ENCODE peak calls at places on chromosomes 13 and 19, in nine cellular contexts. One of them, this sample, is unnamed.

GRCh38 chr19:10334340-10335148 is 1.2 kb upstream of the RAVER1 start:
- DNase-seq in endothelial cell of umbilical vein: peak
- DNase-seq in WERI-Rb-1: peak
- DNase-seq in tibial artery: peak
- DNase-seq in NB4: peak
- DNase-seq in hepatocyte: peak
- DNase-seq in Peyer's patch: peak
- DNase-seq in breast epithelium: peak
- DNase-seq in fibroblast of lung: peak
- DNase-seq in this sample: peak

GRCh38 chr13:66225071-66225470 is 1005.1 kb downstream of the PCDH9 start:
- DNase-seq in endothelial cell of umbilical vein: no peak
- DNase-seq in NB4: peak
- DNase-seq in fibroblast of lung: no peak
- DNase-seq in tibial artery: no peak
- DNase-seq in hepatocyte: no peak
- DNase-seq in breast epithelium: no peak
- DNase-seq in WERI-Rb-1: no peak
- DNase-seq in Peyer's patch: no peak
- DNase-seq in this sample: no peak

GRCh38 chr13:23289917-23290357 is 109.2 kb downstream of the SGCG start:
- DNase-seq in WERI-Rb-1: no peak
- DNase-seq in breast epithelium: no peak
- DNase-seq in tibial artery: no peak
- DNase-seq in hepatocyte: peak
- DNase-seq in Peyer's patch: no peak
- DNase-seq in endothelial cell of umbilical vein: no peak
- DNase-seq in fibroblast of lung: peak
- DNase-seq in NB4: no peak
- DNase-seq in this sample: peak

GRCh38 chr19:32674153-32674958 is 624 bp downstream of the ANKRD27 start:
- DNase-seq in Peyer's patch: no peak
- DNase-seq in fibroblast of lung: no peak
- DNase-seq in NB4: peak
- DNase-seq in endothelial cell of umbilical vein: peak
- DNase-seq in WERI-Rb-1: no peak
- DNase-seq in hepatocyte: no peak
- DNase-seq in tibial artery: no peak
- DNase-seq in breast epithelium: no peak
- DNase-seq in this sample: no peak

GRCh38 chr13:42478531-42479156 is 95.3 kb upstream of the TNFSF11 start:
- DNase-seq in hepatocyte: peak
- DNase-seq in WERI-Rb-1: no peak
- DNase-seq in fibroblast of lung: peak
- DNase-seq in Peyer's patch: no peak
- DNase-seq in endothelial cell of umbilical vein: peak
- DNase-seq in NB4: peak
- DNase-seq in tibial artery: no peak
- DNase-seq in breast epithelium: no peak
- DNase-seq in this sample: peak

GRCh38 chr13:54194233-54195024 is 1165.8 kb downstream of the OLFM4 start:
- DNase-seq in hepatocyte: no peak
- DNase-seq in endothelial cell of umbilical vein: no peak
- DNase-seq in WERI-Rb-1: no peak
- DNase-seq in tibial artery: no peak
- DNase-seq in breast epithelium: no peak
- DNase-seq in NB4: no peak
- DNase-seq in fibroblast of lung: no peak
- DNase-seq in Peyer's patch: no peak
- DNase-seq in this sample: no peak

GRCh38 chr19:10238172-10238783 is 7.1 kb upstream of the S1PR2 start:
- DNase-seq in hepatocyte: peak
- DNase-seq in fibroblast of lung: peak
- DNase-seq in NB4: peak
- DNase-seq in breast epithelium: no peak
- DNase-seq in tibial artery: peak
- DNase-seq in WERI-Rb-1: no peak
- DNase-seq in endothelial cell of umbilical vein: no peak
- DNase-seq in Peyer's patch: no peak
- DNase-seq in this sample: peak

GRCh38 chr19:30857388-30857787 is 485.2 kb downstream of the ZNF536 start:
- DNase-seq in hepatocyte: no peak
- DNase-seq in endothelial cell of umbilical vein: no peak
- DNase-seq in WERI-Rb-1: no peak
- DNase-seq in NB4: no peak
- DNase-seq in Peyer's patch: no peak
- DNase-seq in breast epithelium: no peak
- DNase-seq in fibroblast of lung: no peak
- DNase-seq in tibial artery: no peak
- DNase-seq in this sample: no peak

GRCh38 chr19:40831502-40832430 is 18.5 kb downstream of the CYP2A6 start:
- DNase-seq in endothelial cell of umbilical vein: no peak
- DNase-seq in Peyer's patch: no peak
- DNase-seq in hepatocyte: peak
- DNase-seq in fibroblast of lung: peak
- DNase-seq in breast epithelium: no peak
- DNase-seq in WERI-Rb-1: no peak
- DNase-seq in NB4: peak
- DNase-seq in tibial artery: no peak
- DNase-seq in this sample: peak

GRCh38 chr19:35088514-35088913 is 27.1 kb upstream of the FXYD3 start:
- DNase-seq in hepatocyte: peak
- DNase-seq in NB4: peak
- DNase-seq in Peyer's patch: no peak
- DNase-seq in WERI-Rb-1: no peak
- DNase-seq in endothelial cell of umbilical vein: no peak
- DNase-seq in tibial artery: no peak
- DNase-seq in fibroblast of lung: peak
- DNase-seq in breast epithelium: no peak
- DNase-seq in this sample: peak

GRCh38 chr19:3094638-3095374 is 644 bp downstream of the GNA11 start:
- DNase-seq in fibroblast of lung: peak
- DNase-seq in breast epithelium: no peak
- DNase-seq in endothelial cell of umbilical vein: no peak
- DNase-seq in WERI-Rb-1: no peak
- DNase-seq in tibial artery: no peak
- DNase-seq in hepatocyte: peak
- DNase-seq in NB4: peak
- DNase-seq in Peyer's patch: no peak
- DNase-seq in this sample: peak

GRCh38 chr13:51675877-51676276 is 91.6 kb downstream of the WDFY2 start:
- DNase-seq in fibroblast of lung: no peak
- DNase-seq in tibial artery: no peak
- DNase-seq in hepatocyte: no peak
- DNase-seq in breast epithelium: no peak
- DNase-seq in WERI-Rb-1: no peak
- DNase-seq in NB4: no peak
- DNase-seq in endothelial cell of umbilical vein: no peak
- DNase-seq in Peyer's patch: no peak
- DNase-seq in this sample: no peak

GRCh38 chr13:99267927-99268326 is 9.7 kb upstream of the GPR18 start:
- DNase-seq in breast epithelium: no peak
- DNase-seq in endothelial cell of umbilical vein: no peak
- DNase-seq in hepatocyte: no peak
- DNase-seq in WERI-Rb-1: no peak
- DNase-seq in NB4: no peak
- DNase-seq in tibial artery: no peak
- DNase-seq in fibroblast of lung: no peak
- DNase-seq in Peyer's patch: no peak
- DNase-seq in this sample: no peak

GRCh38 chr13:85503797-85504196 is 295.4 kb downstream of the SLITRK6 start:
- DNase-seq in WERI-Rb-1: no peak
- DNase-seq in fibroblast of lung: no peak
- DNase-seq in Peyer's patch: no peak
- DNase-seq in endothelial cell of umbilical vein: no peak
- DNase-seq in hepatocyte: no peak
- DNase-seq in NB4: no peak
- DNase-seq in breast epithelium: no peak
- DNase-seq in tibial artery: no peak
- DNase-seq in this sample: peak

GRCh38 chr19:40609561-40610395 is 8.6 kb downstream of the LTBP4 start:
- DNase-seq in NB4: peak
- DNase-seq in endothelial cell of umbilical vein: peak
- DNase-seq in hepatocyte: peak
- DNase-seq in tibial artery: peak
- DNase-seq in fibroblast of lung: no peak
- DNase-seq in breast epithelium: peak
- DNase-seq in Peyer's patch: peak
- DNase-seq in WERI-Rb-1: no peak
- DNase-seq in this sample: peak

GRCh38 chr13:51225034-51225433 is 2.8 kb downstream of the FAM124A start:
- DNase-seq in endothelial cell of umbilical vein: no peak
- DNase-seq in breast epithelium: no peak
- DNase-seq in hepatocyte: no peak
- DNase-seq in fibroblast of lung: no peak
- DNase-seq in Peyer's patch: no peak
- DNase-seq in NB4: peak
- DNase-seq in tibial artery: no peak
- DNase-seq in WERI-Rb-1: no peak
- DNase-seq in this sample: peak

GRCh38 chr19:35845215-35846037 is 6.9 kb downstream of the NPHS1 start:
- DNase-seq in breast epithelium: no peak
- DNase-seq in NB4: no peak
- DNase-seq in WERI-Rb-1: no peak
- DNase-seq in hepatocyte: peak
- DNase-seq in endothelial cell of umbilical vein: no peak
- DNase-seq in fibroblast of lung: no peak
- DNase-seq in tibial artery: no peak
- DNase-seq in Peyer's patch: no peak
- DNase-seq in this sample: peak

GRCh38 chr19:10112037-10112751 is 701 bp downstream of the P2RY11 start:
- DNase-seq in NB4: peak
- DNase-seq in fibroblast of lung: no peak
- DNase-seq in breast epithelium: no peak
- DNase-seq in Peyer's patch: peak
- DNase-seq in tibial artery: no peak
- DNase-seq in WERI-Rb-1: no peak
- DNase-seq in endothelial cell of umbilical vein: no peak
- DNase-seq in hepatocyte: no peak
- DNase-seq in this sample: no peak

GRCh38 chr13:50334092-50334778 is 319.0 kb downstream of the KCNRG start:
- DNase-seq in endothelial cell of umbilical vein: peak
- DNase-seq in NB4: peak
- DNase-seq in hepatocyte: peak
- DNase-seq in tibial artery: no peak
- DNase-seq in Peyer's patch: no peak
- DNase-seq in breast epithelium: no peak
- DNase-seq in fibroblast of lung: no peak
- DNase-seq in WERI-Rb-1: no peak
- DNase-seq in this sample: no peak

GRCh38 chr19:51552996-51553725 is 17.9 kb upstream of the ZNF175 start:
- DNase-seq in breast epithelium: no peak
- DNase-seq in NB4: peak
- DNase-seq in fibroblast of lung: peak
- DNase-seq in tibial artery: peak
- DNase-seq in hepatocyte: peak
- DNase-seq in WERI-Rb-1: no peak
- DNase-seq in Peyer's patch: no peak
- DNase-seq in endothelial cell of umbilical vein: peak
- DNase-seq in this sample: peak

GRCh38 chr19:49691243-49692101 is 556 bp downstream of the CPT1C start:
- DNase-seq in tibial artery: peak
- DNase-seq in Peyer's patch: peak
- DNase-seq in breast epithelium: no peak
- DNase-seq in NB4: peak
- DNase-seq in fibroblast of lung: peak
- DNase-seq in WERI-Rb-1: peak
- DNase-seq in endothelial cell of umbilical vein: peak
- DNase-seq in hepatocyte: peak
- DNase-seq in this sample: peak

DNA sequence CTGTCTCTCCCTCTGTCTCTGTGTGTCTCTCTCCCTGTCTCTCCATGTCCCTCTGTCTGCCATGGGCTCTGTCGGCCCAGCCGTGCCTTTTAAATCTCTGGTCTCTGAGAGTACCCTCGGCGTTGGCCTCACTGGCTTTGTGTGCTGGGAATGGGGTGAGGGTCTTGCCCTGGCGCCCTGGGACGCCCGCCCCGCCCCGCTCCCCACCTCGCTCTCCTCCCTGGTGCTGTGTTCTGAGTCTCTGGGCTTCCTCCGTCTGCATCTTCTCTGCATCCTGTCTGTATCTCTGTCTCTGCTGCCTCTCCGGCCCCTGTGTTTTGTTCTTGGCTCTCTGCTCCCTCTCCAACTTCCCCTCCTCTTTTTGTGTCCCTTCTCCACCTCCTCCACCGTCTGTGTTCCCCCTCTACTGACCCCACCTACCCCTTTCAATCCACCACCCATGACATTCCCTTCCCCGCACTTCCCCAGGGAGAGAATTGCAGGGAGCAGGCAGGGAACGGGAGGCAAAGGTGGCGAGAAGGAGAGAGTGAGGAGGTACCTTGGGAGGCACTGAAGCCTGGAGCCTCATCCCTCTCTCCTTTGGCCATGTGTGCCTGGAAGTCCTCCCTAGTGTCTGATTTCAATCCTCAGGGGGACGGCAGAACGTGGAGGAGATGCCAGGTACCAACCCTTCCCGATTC is 4.0 kb upstream of the MEIS3 start:
- DNase-seq in hepatocyte: no peak
- DNase-seq in Peyer's patch: no peak
- DNase-seq in fibroblast of lung: no peak
- DNase-seq in NB4: no peak
- DNase-seq in breast epithelium: no peak
- DNase-seq in WERI-Rb-1: no peak
- DNase-seq in tibial artery: no peak
- DNase-seq in endothelial cell of umbilical vein: no peak
- DNase-seq in this sample: no peak
- H3K4me3 ChIP-seq in hepatocyte: no peak
- H3K4me3 ChIP-seq in Peyer's patch: no peak
- H3K4me3 ChIP-seq in fibroblast of lung: no peak
- H3K4me3 ChIP-seq in NB4: no peak
- H3K4me3 ChIP-seq in breast epithelium: no peak
- H3K4me3 ChIP-seq in WERI-Rb-1: no peak
- H3K4me3 ChIP-seq in tibial artery: no peak
- H3K4me3 ChIP-seq in endothelial cell of umbilical vein: no peak
- H3K4me3 ChIP-seq in this sample: no peak

GRCh38 chr13:46894534-46894906 is 2.3 kb downstream of the HTR2A start:
- DNase-seq in endothelial cell of umbilical vein: no peak
- DNase-seq in tibial artery: no peak
- DNase-seq in hepatocyte: no peak
- DNase-seq in Peyer's patch: no peak
- DNase-seq in NB4: no peak
- DNase-seq in WERI-Rb-1: no peak
- DNase-seq in breast epithelium: no peak
- DNase-seq in fibroblast of lung: no peak
- DNase-seq in this sample: peak
- H3K4me3 ChIP-seq in endothelial cell of umbilical vein: no peak
- H3K4me3 ChIP-seq in tibial artery: peak
- H3K4me3 ChIP-seq in hepatocyte: no peak
- H3K4me3 ChIP-seq in Peyer's patch: peak
- H3K4me3 ChIP-seq in NB4: no peak
- H3K4me3 ChIP-seq in WERI-Rb-1: peak
- H3K4me3 ChIP-seq in breast epithelium: peak
- H3K4me3 ChIP-seq in fibroblast of lung: peak
- H3K4me3 ChIP-seq in this sample: peak

GRCh38 chr13:95546919-95547318 is 5.6 kb upstream of the CLDN10 start:
- DNase-seq in WERI-Rb-1: no peak
- DNase-seq in hepatocyte: no peak
- DNase-seq in fibroblast of lung: no peak
- DNase-seq in Peyer's patch: no peak
- DNase-seq in breast epithelium: no peak
- DNase-seq in NB4: no peak
- DNase-seq in tibial artery: no peak
- DNase-seq in endothelial cell of umbilical vein: no peak
- DNase-seq in this sample: no peak
- H3K4me3 ChIP-seq in WERI-Rb-1: no peak
- H3K4me3 ChIP-seq in hepatocyte: no peak
- H3K4me3 ChIP-seq in fibroblast of lung: no peak
- H3K4me3 ChIP-seq in Peyer's patch: no peak
- H3K4me3 ChIP-seq in breast epithelium: no peak
- H3K4me3 ChIP-seq in NB4: no peak
- H3K4me3 ChIP-seq in tibial artery: no peak
- H3K4me3 ChIP-seq in endothelial cell of umbilical vein: no peak
- H3K4me3 ChIP-seq in this sample: no peak

GRCh38 chr13:25807562-25807961 is 244.3 kb downstream of the SHISA2 start:
- DNase-seq in tibial artery: no peak
- DNase-seq in NB4: no peak
- DNase-seq in endothelial cell of umbilical vein: no peak
- DNase-seq in breast epithelium: no peak
- DNase-seq in WERI-Rb-1: no peak
- DNase-seq in fibroblast of lung: no peak
- DNase-seq in hepatocyte: no peak
- DNase-seq in Peyer's patch: no peak
- DNase-seq in this sample: no peak
- H3K4me3 ChIP-seq in tibial artery: no peak
- H3K4me3 ChIP-seq in NB4: no peak
- H3K4me3 ChIP-seq in endothelial cell of umbilical vein: no peak
- H3K4me3 ChIP-seq in breast epithelium: no peak
- H3K4me3 ChIP-seq in WERI-Rb-1: no peak
- H3K4me3 ChIP-seq in fibroblast of lung: no peak
- H3K4me3 ChIP-seq in hepatocyte: no peak
- H3K4me3 ChIP-seq in Peyer's patch: no peak
- H3K4me3 ChIP-seq in this sample: no peak

This sample was measured in fibroblast of mammary gland.